ENCODE peak calls at places on chromosomes 7 and 10, in six cellular contexts. Z is GM12892, P is H1, C is K562, G is GM12878, T is HepG2. K is an unnamed sample.

GRCh38 chr7:1458676-1459511 is at the start of gene MICALL2:
- DNase-seq in Z (no peak), P (no peak), C (peak), G (no peak), T (peak), K (no peak)

GRCh38 chr10:5584895-5585516 is 60.2 kb downstream of the CALML3 start:
- DNase-seq in Z (no peak), P (peak), C (no peak), G (peak), T (peak), K (no peak)

GRCh38 chr10:26367771-26368170 is 70.4 kb upstream of the APBB1IP start:
- DNase-seq in Z (no peak), P (no peak), C (peak), G (no peak), T (peak), K (no peak)

GRCh38 chr10:89352039-89352597 is 24.3 kb downstream of the IFIT3 start:
- DNase-seq in Z (no peak), P (no peak), C (peak), G (no peak), T (peak), K (no peak)

GRCh38 chr10:97898429-97898828 is 48.8 kb downstream of the GOLGA7B start:
- DNase-seq in Z (no peak), P (no peak), C (peak), G (no peak), T (no peak), K (no peak)

GRCh38 chr7:101017099-101017777 is 2.6 kb upstream of the MUC17 start:
- DNase-seq in Z (peak), P (no peak), C (peak), G (peak), T (peak), K (peak)

GRCh38 chr10:90167174-90168064 is 466.0 kb downstream of the KIF20B start:
- DNase-seq in Z (no peak), P (no peak), C (no peak), G (peak), T (no peak), K (no peak)

GRCh38 chr7:47374538-47374937 is 207.4 kb downstream of the TNS3 start:
- DNase-seq in Z (no peak), P (no peak), C (no peak), G (no peak), T (no peak), K (no peak)

GRCh38 chr7:23918856-23919255 is 208.8 kb downstream of the STK31 start:
- DNase-seq in Z (no peak), P (peak), C (no peak), G (no peak), T (no peak), K (no peak)

GRCh38 chr10:76242956-76243355 is 811.5 kb downstream of the LRMDA start:
- DNase-seq in Z (no peak), P (no peak), C (no peak), G (no peak), T (no peak), K (no peak)

GRCh38 chr10:74910604-74911355 is 84.4 kb downstream of the KAT6B start:
- DNase-seq in Z (no peak), P (no peak), C (no peak), G (no peak), T (no peak), K (no peak)

GRCh38 chr7:57354195-57354594 is 95.8 kb upstream of the ZNF716 start:
- DNase-seq in Z (no peak), P (no peak), C (no peak), G (no peak), T (no peak), K (no peak)

GRCh38 chr10:6737758-6738463 is 157.8 kb upstream of the PRKCQ start:
- DNase-seq in Z (no peak), P (no peak), C (no peak), G (no peak), T (no peak), K (no peak)

GRCh38 chr10:100661546-100661945 is 83.8 kb upstream of the PAX2 start:
- DNase-seq in Z (no peak), P (no peak), C (no peak), G (no peak), T (no peak), K (no peak)

GRCh38 chr10:34773617-34774261 is 41.4 kb downstream of the PARD3 start:
- DNase-seq in Z (no peak), P (no peak), C (no peak), G (no peak), T (no peak), K (no peak)

GRCh38 chr10:119049361-119049760 is 19.8 kb downstream of the NANOS1 start:
- DNase-seq in Z (no peak), P (no peak), C (no peak), G (no peak), T (no peak), K (no peak)

GRCh38 chr7:64946772-64947171 is 43.7 kb downstream of the ZNF273 start:
- DNase-seq in Z (no peak), P (no peak), C (no peak), G (no peak), T (peak), K (no peak)

GRCh38 chr7:130063036-130063435 is 7.3 kb upstream of the KLHDC10 start:
- DNase-seq in Z (no peak), P (peak), C (peak), G (no peak), T (peak), K (no peak)

GRCh38 chr7:20064974-20065862 is 152.0 kb downstream of the MACC1 start:
- DNase-seq in Z (peak), P (no peak), C (no peak), G (peak), T (no peak), K (peak)

GRCh38 chr10:4011136-4011812 is 226.3 kb upstream of the KLF6 start:
- DNase-seq in Z (no peak), P (no peak), C (no peak), G (no peak), T (no peak), K (no peak)

GRCh38 chr7:27532256-27532783 is 130.4 kb downstream of the HIBADH start:
- DNase-seq in Z (no peak), P (no peak), C (no peak), G (no peak), T (no peak), K (no peak)

GRCh38 chr7:31986878-31987518 is 83.2 kb downstream of the PDE1C start:
- DNase-seq in Z (no peak), P (no peak), C (no peak), G (no peak), T (no peak), K (no peak)

GRCh38 chr10:131728829-131729228 is 172.0 kb upstream of the PPP2R2D start:
- DNase-seq in Z (no peak), P (no peak), C (no peak), G (no peak), T (no peak), K (no peak)

GRCh38 chr7:22153427-22154106 is 203.4 kb downstream of the RAPGEF5 start:
- DNase-seq in Z (no peak), P (no peak), C (no peak), G (no peak), T (no peak), K (no peak)

GRCh38 chr7:70092314-70093303 is 494.3 kb downstream of the AUTS2 start:
- DNase-seq in Z (no peak), P (no peak), C (no peak), G (no peak), T (no peak), K (no peak)

GRCh38 chr7:114970732-114971131 is 48.8 kb downstream of the MDFIC start:
- DNase-seq in Z (no peak), P (no peak), C (no peak), G (no peak), T (no peak), K (no peak)

GRCh38 chr7:73432676-73433075 is 902 bp upstream of the FZD9 start:
- DNase-seq in Z (no peak), P (no peak), C (no peak), G (no peak), T (no peak), K (no peak)

GRCh38 chr10:63901916-63902315 is 380.7 kb downstream of the REEP3 start:
- DNase-seq in Z (no peak), P (no peak), C (no peak), G (no peak), T (no peak), K (no peak)

GRCh38 chr7:73521636-73522080 is 435 bp downstream of the BAZ1B start:
- DNase-seq in Z (peak), P (no peak), C (peak), G (no peak), T (peak), K (peak)

GRCh38 chr7:117072620-117073118 is 119.4 kb downstream of the ST7 start:
- DNase-seq in Z (no peak), P (no peak), C (no peak), G (no peak), T (no peak), K (no peak)

GRCh38 chr7:94295805-94296204 is 98.9 kb upstream of the COL1A2 start:
- DNase-seq in Z (no peak), P (no peak), C (no peak), G (no peak), T (peak), K (no peak)

GRCh38 chr10:21293518-21294356 is 231.7 kb downstream of the SKIDA1 start:
- DNase-seq in Z (no peak), P (no peak), C (no peak), G (no peak), T (no peak), K (no peak)

DNA sequence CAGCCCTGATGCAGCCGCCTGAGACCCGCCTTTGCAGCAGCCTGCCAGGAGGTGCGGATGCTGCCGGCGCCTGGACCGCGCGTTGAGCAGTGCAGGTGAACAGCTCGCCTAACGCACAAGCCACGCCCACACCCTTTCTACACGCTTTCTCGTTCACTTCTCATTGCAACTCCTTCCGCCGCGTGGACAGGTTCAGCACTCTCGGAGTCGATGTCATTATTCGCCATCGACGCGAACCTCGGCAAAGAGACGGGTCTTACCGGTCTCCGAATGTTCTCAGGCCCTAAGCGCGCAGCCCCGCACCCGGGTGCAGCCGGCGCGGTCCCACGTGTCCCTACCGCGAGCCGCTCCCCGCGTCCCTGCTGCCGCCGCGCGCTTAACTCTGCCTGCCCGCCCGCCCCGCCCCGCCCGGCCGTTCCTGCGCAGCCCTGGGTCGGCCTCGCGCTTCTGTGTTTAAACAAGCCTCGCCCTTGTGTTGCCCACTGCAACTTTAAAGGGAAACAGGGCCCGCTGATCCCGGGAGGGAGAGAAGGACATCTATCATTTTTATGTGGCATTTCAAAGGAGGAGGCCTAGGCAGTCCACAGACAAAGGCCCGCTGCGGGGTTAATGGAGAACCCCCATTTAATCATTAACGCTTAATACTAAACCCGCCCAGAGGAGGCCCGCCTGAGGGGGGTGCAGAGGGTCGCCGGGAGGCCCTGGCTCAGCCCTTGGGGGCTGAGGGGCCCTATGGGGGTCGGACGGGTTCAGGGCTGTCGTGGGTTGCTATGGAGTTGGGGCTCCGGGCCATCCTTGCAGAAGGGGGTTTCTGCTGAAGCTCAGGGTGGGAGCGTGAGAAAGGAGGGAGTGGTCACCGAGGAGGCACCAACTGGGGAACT is 128.5 kb downstream of the WDR11 start:
- DNase-seq in Z (no peak), P (no peak), C (no peak), G (no peak), T (peak), K (no peak)
- TF ChIP-seq POLR2A in Z (no peak), P (no peak), C (no peak), G (no peak), T (no peak), K (no peak)

GRCh38 chr7:108345710-108346336 is 110.4 kb downstream of the NRCAM start:
- DNase-seq in Z (no peak), P (no peak), C (no peak), G (no peak), T (no peak), K (no peak)

GRCh38 chr7:108351715-108352114 is 104.5 kb downstream of the NRCAM start:
- DNase-seq in Z (no peak), P (no peak), C (no peak), G (no peak), T (peak), K (no peak)

GRCh38 chr7:108347616-108348015 is 108.6 kb downstream of the NRCAM start:
- DNase-seq in Z (no peak), P (peak), C (peak), G (no peak), T (peak), K (no peak)

GRCh38 chr7:108348913-108349312 is 107.3 kb downstream of the NRCAM start:
- DNase-seq in Z (no peak), P (no peak), C (no peak), G (no peak), T (no peak), K (no peak)
- TF ChIP-seq TAF1 in Z (no peak), P (no peak), C (no peak), G (no peak), T (no peak), K (no peak)

GRCh38 chr10:124791378-124792348 is at the start of gene EEF1AKMT2:
- DNase-seq in Z (peak), P (peak), C (peak), G (peak), T (peak), K (peak)
- TF ChIP-seq POLR2A in Z (peak), P (peak), C (peak), G (peak), T (peak), K (peak)

GRCh38 chr10:19021162-19021561 is 27.4 kb upstream of the MALRD1 start:
- DNase-seq in Z (no peak), P (no peak), C (no peak), G (no peak), T (peak), K (no peak)
- TF ChIP-seq TAF1 in Z (no peak), P (no peak), C (no peak), G (no peak), T (no peak), K (no peak)

GRCh38 chr7:150393325-150393724 is 14.2 kb downstream of the ZNF775 start:
- DNase-seq in Z (no peak), P (no peak), C (no peak), G (no peak), T (no peak), K (no peak)

GRCh38 chr7:150389532-150389816 is 10.3 kb downstream of the ZNF775 start:
- DNase-seq in Z (no peak), P (no peak), C (no peak), G (no peak), T (no peak), K (no peak)

GRCh38 chr7:150388709-150389531 is 9.8 kb downstream of the ZNF775 start:
- DNase-seq in Z (no peak), P (no peak), C (no peak), G (no peak), T (peak), K (no peak)

GRCh38 chr7:150388306-150388705 is 9.2 kb downstream of the ZNF775 start:
- DNase-seq in Z (no peak), P (no peak), C (no peak), G (no peak), T (no peak), K (no peak)

GRCh38 chr7:150390206-150390605 is 11.1 kb downstream of the ZNF775 start:
- DNase-seq in Z (no peak), P (no peak), C (no peak), G (no peak), T (no peak), K (no peak)
- TF ChIP-seq POLR2A in Z (no peak), P (no peak), C (no peak), G (no peak), T (no peak), K (no peak)

K was measured in GM12891.